ENCODE peak calls at places on chromosomes 2 and 18, in seven cellular contexts. R is PC-3, G is fibroblast of lung, C is upper lobe of right lung, U is Peyer's patch, T is K562, L is lower lobe of right lung. O is an unnamed sample.
A peak's percentile ranks its signal among the peaks of the same experiment; 100 is the strongest.

GRCh38 chr2:205133544-205133943 is 548.8 kb upstream of the NRP2 start:
- DNase-seq in R (no peak), G (no peak), C (no peak), U (no peak), T (no peak), L (no peak), O (no peak)

GRCh38 chr18:43161528-43161927 is 46.0 kb upstream of the RIT2 start:
- DNase-seq in R (no peak), G (peak; percentile 92), C (no peak), U (no peak), T (no peak), L (no peak), O (no peak)

GRCh38 chr2:133674433-133675331 is 106.4 kb upstream of the NCKAP5 start:
- DNase-seq in R (peak; percentile 68), G (peak; percentile 91), C (peak; percentile 66), U (peak; percentile 46), T (no peak), L (peak; percentile 59), O (peak; percentile 83)

GRCh38 chr2:69385443-69386151 is 1.4 kb downstream of the GFPT1 start:
- DNase-seq in R (peak; percentile 9), G (no peak), C (no peak), U (no peak), T (peak; percentile 61), L (no peak), O (no peak)

GRCh38 chr2:54539683-54540082 is 83.6 kb downstream of the SPTBN1 start:
- DNase-seq in R (no peak), G (no peak), C (no peak), U (no peak), T (no peak), L (no peak), O (no peak)

GRCh38 chr2:233764264-233764663 is 4.2 kb downstream of the UGT1A1 start:
- DNase-seq in R (peak; percentile 65), G (peak; percentile 78), C (no peak), U (peak; percentile 80), T (no peak), L (no peak), O (no peak)

GRCh38 chr18:11064106-11064505 is 85.3 kb downstream of the PIEZO2 start:
- DNase-seq in R (no peak), G (no peak), C (no peak), U (no peak), T (no peak), L (no peak), O (no peak)

GRCh38 chr18:12540751-12541150 is 117.2 kb downstream of the SPIRE1 start:
- DNase-seq in R (peak; percentile 31), G (no peak), C (no peak), U (no peak), T (no peak), L (no peak), O (no peak)

GRCh38 chr2:45646289-45646688 is 5.2 kb upstream of the PRKCE start:
- DNase-seq in R (no peak), G (no peak), C (no peak), U (no peak), T (no peak), L (no peak), O (no peak)

GRCh38 chr2:95345415-95346235 is 48.5 kb downstream of the KCNIP3 start:
- DNase-seq in R (peak; percentile 87), G (peak; percentile 79), C (peak; percentile 92), U (peak; percentile 87), T (peak; percentile 84), L (peak; percentile 85), O (peak; percentile 66)
- H3K4me3 ChIP-seq in R (peak overlapping the region; percentile 84), G (peak overlapping the region; percentile 73), C (peak overlapping the region; percentile 70), U (peak overlapping the region; percentile 82), T (peak overlapping the region; percentile 45), L (peak overlapping the region; percentile 71), O (peak overlapping the region; percentile 59)

GRCh38 chr18:55780591-55781071 is 192.6 kb upstream of the TCF4 start:
- DNase-seq in R (no peak), G (peak; percentile 64), C (no peak), U (no peak), T (no peak), L (no peak), O (no peak)
- H3K27ac ChIP-seq in R (no peak overlapping the region), G (no peak overlapping the region), C (peak overlapping the region; percentile 63), U (peak overlapping the region; percentile 52), T (no peak overlapping the region), L (peak overlapping the region; percentile 76), O (peak overlapping the region; percentile 93)

DNA sequence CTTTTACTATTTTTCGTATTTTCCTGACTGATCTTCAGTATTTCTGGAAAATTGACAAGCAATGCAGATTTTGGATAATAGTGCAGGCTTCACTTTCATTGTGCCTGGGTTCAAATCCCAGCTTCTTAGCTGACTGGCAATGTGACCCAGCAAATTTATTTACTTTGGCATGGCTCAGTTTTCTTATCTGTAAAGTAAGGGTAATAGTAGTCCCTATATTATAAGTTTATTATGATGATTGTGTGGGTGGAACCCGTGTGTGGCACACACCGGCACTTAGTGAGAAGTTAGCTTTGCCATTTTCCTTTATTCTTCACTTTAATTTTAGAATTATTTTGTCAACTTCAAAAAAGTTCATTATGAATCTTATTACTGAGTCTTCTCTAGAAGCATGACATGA is 7.8 kb upstream of the IL1RL1 start:
- DNase-seq in R (no peak), G (no peak), C (no peak), U (no peak), T (no peak), L (no peak), O (no peak)
- TF ChIP-seq CTCF in R (no peak), G (no peak), C (no peak), U (no peak), T (no peak), L (no peak), O (no peak)

DNA sequence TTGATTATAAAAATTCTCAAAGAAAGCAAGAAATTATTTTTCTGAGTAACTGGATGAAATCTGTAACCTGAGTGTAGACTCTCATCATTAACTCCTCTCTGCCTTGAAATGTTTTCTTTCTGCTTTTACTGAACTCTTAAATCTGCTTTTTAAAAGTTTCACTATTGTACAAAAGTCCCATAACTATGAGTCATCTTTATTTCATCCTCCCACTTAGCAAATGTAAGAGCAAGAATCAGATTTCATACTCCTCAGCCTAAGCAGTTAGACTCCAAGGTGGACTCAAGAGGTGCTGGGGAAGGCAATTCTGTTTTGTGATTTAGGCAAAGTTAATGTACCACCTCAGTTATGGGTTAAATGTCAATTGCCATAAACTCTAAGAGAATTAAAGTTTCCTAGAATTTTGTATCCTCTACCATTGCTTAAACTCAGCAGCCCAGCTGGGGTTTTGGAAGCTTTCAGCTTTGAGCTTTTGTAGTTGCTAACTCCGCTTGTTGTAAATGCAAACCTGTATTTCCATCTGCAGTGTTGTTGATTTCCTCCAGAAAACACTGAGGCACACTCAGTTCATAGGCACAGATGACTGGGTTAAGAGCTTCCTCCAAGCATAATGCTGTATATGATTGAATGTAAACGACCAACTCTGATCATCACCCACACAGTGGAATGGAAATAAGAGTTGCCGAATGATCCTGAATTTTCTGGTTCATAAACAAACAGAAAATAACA is 268.8 kb downstream of the ARHGAP15 start:
- DNase-seq in R (peak; percentile 62), G (peak; percentile 66), C (no peak), U (no peak), T (no peak), L (no peak), O (no peak)
- H3K4me3 ChIP-seq in R (peak overlapping the region; percentile 10), G (peak overlapping the region; percentile 27), C (no peak overlapping the region), U (no peak overlapping the region), T (no peak overlapping the region), L (no peak overlapping the region), O (no peak overlapping the region)

DNA sequence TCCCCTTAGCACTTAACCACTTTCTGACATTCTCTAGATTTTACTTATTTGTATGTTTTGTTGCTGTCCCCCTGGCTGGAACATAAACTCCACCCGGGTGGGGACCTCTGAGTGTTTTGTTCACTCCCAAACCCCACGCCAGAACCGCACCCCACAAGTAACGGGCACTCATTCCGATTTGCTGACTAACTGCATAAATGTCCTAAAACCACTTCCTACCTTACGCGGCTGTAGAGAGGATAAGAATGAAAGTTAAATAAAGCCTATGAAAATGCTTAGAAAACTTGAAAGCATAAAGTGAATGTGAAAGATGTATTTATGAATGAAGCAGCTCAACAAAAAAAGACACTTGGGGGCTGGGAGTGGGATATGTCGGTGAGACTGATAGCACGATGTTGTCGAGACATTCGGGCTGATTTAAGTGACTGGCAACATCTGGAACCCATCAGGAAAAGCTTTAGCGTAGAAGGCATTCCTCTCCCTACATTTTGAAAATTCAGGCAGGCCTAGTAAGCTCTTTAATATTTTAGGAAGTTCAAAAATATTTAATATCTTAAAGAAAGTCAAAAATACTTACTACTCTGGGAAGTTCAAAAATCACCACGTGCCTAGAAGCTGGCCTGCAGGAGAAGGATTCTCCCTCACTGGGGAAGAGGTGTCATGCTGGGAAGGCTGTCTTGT is 206.7 kb downstream of the SH3RF3 start:
- DNase-seq in R (peak; percentile 73), G (peak; percentile 90), C (no peak), U (peak; percentile 43), T (no peak), L (no peak), O (no peak)
- H3K27ac ChIP-seq in R (peak overlapping the region; percentile 78), G (peak overlapping the region; percentile 88), C (no peak overlapping the region), U (no peak overlapping the region), T (no peak overlapping the region), L (no peak overlapping the region), O (no peak overlapping the region)

O was measured in dorsolateral prefrontal cortex.